ENCODE peak calls at places on chromosomes 12 and 14, in ten cellular contexts. N is IMR-90, W is nephron progenitor cell, B is astrocyte of the cerebellum, M is body of pancreas, U is dorsolateral prefrontal cortex, A is cardiac muscle cell, I is thoracic aorta, S is transverse colon, V is neural crest cell. R is an unnamed sample.

GRCh38 chr14:50864237-50864636 is 7.6 kb upstream of the ABHD12B start:
- DNase-seq in B (no peak), I (no peak), V (no peak), M (no peak), W (no peak), S (no peak), A (no peak), N (no peak), U (no peak), R (no peak)

GRCh38 chr14:89603938-89604480 is 187.0 kb upstream of the FOXN3 start:
- DNase-seq in I (no peak), W (no peak), M (no peak), S (no peak), U (no peak), N (no peak), A (no peak), V (no peak), B (no peak), R (no peak)

GRCh38 chr14:75198291-75198933 is 22.0 kb upstream of the TMED10 start:
- DNase-seq in W (no peak), V (no peak), B (no peak), N (no peak), A (peak; percentile 65), U (peak; percentile 31), M (peak; percentile 83), S (peak; percentile 36), I (no peak), R (no peak)

GRCh38 chr14:74521756-74522155 is 28.2 kb downstream of the ISCA2 start:
- DNase-seq in N (no peak), U (no peak), V (no peak), B (no peak), W (no peak), I (no peak), A (no peak), M (no peak), S (no peak), R (no peak)

GRCh38 chr14:58884442-58884841 is 246.7 kb downstream of the DACT1 start:
- DNase-seq in A (no peak), N (no peak), W (no peak), U (no peak), M (no peak), I (no peak), B (no peak), V (no peak), S (no peak), R (no peak)

GRCh38 chr12:27631365-27631764 is 64.9 kb upstream of the REP15 start:
- DNase-seq in A (no peak), M (no peak), N (no peak), S (no peak), B (no peak), W (no peak), U (no peak), I (no peak), V (no peak), R (no peak)

GRCh38 chr14:91067186-91067585 is 6.7 kb upstream of the RPS6KA5 start:
- DNase-seq in U (no peak), N (no peak), I (no peak), S (no peak), W (no peak), B (no peak), M (no peak), V (no peak), A (no peak), R (no peak)

GRCh38 chr12:98449601-98450000 is 65.8 kb upstream of the TMPO start:
- DNase-seq in V (no peak), B (no peak), N (no peak), U (no peak), I (no peak), M (no peak), S (no peak), A (no peak), W (no peak), R (no peak)

GRCh38 chr12:97140355-97140754 is 233.3 kb downstream of the NEDD1 start:
- DNase-seq in S (no peak), I (no peak), B (no peak), N (no peak), A (no peak), U (no peak), W (no peak), V (no peak), M (no peak), R (no peak)

GRCh38 chr12:96719671-96720362 is 187.2 kb upstream of the NEDD1 start:
- DNase-seq in A (peak; percentile 21), W (no peak), V (no peak), I (no peak), N (peak; percentile 40), M (no peak), U (no peak), B (no peak), S (peak; percentile 9), R (no peak)

GRCh38 chr12:130934753-130935152 is 19.0 kb upstream of the ADGRD1 start:
- DNase-seq in V (no peak), I (no peak), M (no peak), U (no peak), S (no peak), B (no peak), N (no peak), A (no peak), W (no peak), R (no peak)

GRCh38 chr14:36423430-36423829 is 96.6 kb downstream of the NKX2-1 start:
- DNase-seq in A (no peak), N (no peak), W (no peak), M (no peak), B (no peak), I (no peak), S (no peak), U (no peak), V (no peak), R (no peak)

GRCh38 chr12:113088971-113089756 is 32.6 kb downstream of the DTX1 start:
- DNase-seq in S (peak; percentile 28), V (no peak), U (no peak), B (no peak), A (no peak), N (no peak), W (no peak), M (no peak), I (no peak), R (no peak)

GRCh38 chr12:59322473-59322872 is 273.4 kb upstream of the SLC16A7 start:
- DNase-seq in U (peak; percentile 82), V (no peak), N (no peak), A (no peak), W (no peak), B (no peak), M (peak; percentile 24), S (no peak), I (no peak), R (no peak)

GRCh38 chr14:36580856-36581831 is 1.3 kb downstream of the NKX2-8 start:
- DNase-seq in S (no peak), W (peak; percentile 61), M (no peak), I (no peak), B (no peak), N (peak; percentile 16), V (no peak), U (no peak), A (peak; percentile 39), R (no peak)

GRCh38 chr12:26077915-26078314 is 46.9 kb downstream of the BHLHE41 start:
- DNase-seq in M (no peak), N (peak; percentile 46), U (no peak), A (no peak), I (no peak), V (no peak), B (no peak), S (no peak), W (no peak), R (no peak)

GRCh38 chr12:114371733-114372132 is 34.2 kb downstream of the TBX5 start:
- DNase-seq in S (no peak), B (no peak), U (no peak), M (no peak), N (no peak), W (no peak), I (no peak), V (no peak), A (no peak), R (no peak)
- TF ChIP-seq CTCF in S (no peak), B (no peak), U (peak; percentile 19), M (no peak), N (no peak), W (no peak), I (no peak), V (no peak), A (no peak), R (no peak)

GRCh38 chr14:94717808-94718207 is 52.1 kb downstream of the GSC start:
- DNase-seq in M (no peak), N (no peak), V (no peak), A (no peak), U (no peak), W (no peak), B (no peak), I (no peak), S (no peak), R (no peak)
- TF ChIP-seq CTCF in M (no peak), N (no peak), V (no peak), A (no peak), U (no peak), W (no peak), B (no peak), I (no peak), S (no peak), R (no peak)

DNA sequence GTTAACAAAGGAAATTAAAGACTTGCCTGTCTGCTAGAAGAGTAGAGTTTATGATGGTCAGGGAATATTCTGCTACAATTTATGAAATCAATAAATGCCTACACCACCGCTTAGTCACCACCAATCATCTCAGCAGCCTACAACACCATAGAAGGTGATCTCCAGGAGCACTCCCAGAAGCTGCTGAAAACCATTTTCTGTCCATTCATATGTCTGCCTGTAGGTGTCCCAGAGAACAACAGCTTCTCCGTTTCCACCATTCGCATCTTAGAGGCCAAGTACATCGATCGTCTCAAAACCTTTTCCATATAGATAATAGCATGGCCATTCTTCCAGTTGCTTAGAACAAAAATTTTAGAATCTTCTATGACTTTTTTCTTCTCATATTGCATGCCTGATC is 303.4 kb downstream of the KCNC2 start:
- DNase-seq in I (no peak), B (no peak), M (no peak), W (no peak), S (no peak), V (no peak), A (no peak), N (no peak), U (no peak), R (no peak)
- TF ChIP-seq CTCF in I (no peak), B (no peak), M (no peak), W (no peak), S (no peak), V (peak; percentile 30), A (no peak), N (no peak), U (no peak), R (no peak)

DNA sequence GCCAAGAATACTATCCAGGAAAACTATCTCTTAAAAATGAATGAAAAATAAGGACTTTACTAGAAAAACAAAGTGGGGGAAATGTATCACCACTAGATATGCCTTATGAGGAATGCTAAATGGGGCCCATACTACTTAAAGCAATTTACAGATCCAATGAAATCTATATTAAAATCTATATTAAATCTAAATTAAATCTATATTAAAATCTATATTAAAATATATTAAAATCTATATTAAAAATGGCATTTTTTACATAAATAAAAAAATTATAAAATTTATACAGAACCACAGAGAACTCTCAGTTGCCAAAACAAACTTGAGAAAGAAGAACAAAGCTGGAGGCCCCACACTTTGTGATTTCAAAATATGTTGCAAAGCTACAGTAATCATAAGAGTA is 234.5 kb downstream of the RPL10L start:
- DNase-seq in V (no peak), B (no peak), U (no peak), W (no peak), A (no peak), N (no peak), S (no peak), M (no peak), I (no peak), R (no peak)
- TF ChIP-seq CTCF in V (no peak), B (no peak), U (no peak), W (no peak), A (no peak), N (no peak), S (no peak), M (no peak), I (no peak), R (no peak)

R was measured in HL-60.